ENCODE peak calls at places on chromosomes 2 and 18, in five cellular contexts. U, T, V, R and L are unnamed samples.

GRCh38 chr2:10094271-10094814 is 14.1 kb upstream of the CYS1 start:
- DNase-seq in U (no peak), T (no peak), V (peak), R (no peak), L (no peak)

GRCh38 chr2:58973831-58974281 is 732.7 kb upstream of the FANCL start:
- DNase-seq in U (no peak), T (no peak), V (peak), R (no peak), L (no peak)

GRCh38 chr2:24986397-24986796 is 14.6 kb upstream of the DNAJC27 start:
- DNase-seq in U (no peak), T (no peak), V (no peak), R (no peak), L (no peak)

GRCh38 chr2:32484907-32485306 is 128.1 kb downstream of the BIRC6 start:
- DNase-seq in U (peak), T (no peak), V (peak), R (no peak), L (peak)

GRCh38 chr2:9778012-9778411 is 65.3 kb upstream of the TAF1B start:
- DNase-seq in U (no peak), T (no peak), V (peak), R (peak), L (peak)

GRCh38 chr2:10428936-10429335 is 19.2 kb downstream of the ODC1 start:
- DNase-seq in U (no peak), T (no peak), V (no peak), R (no peak), L (no peak)

GRCh38 chr2:200477667-200478121 is 32.2 kb downstream of the KCTD18 start:
- DNase-seq in U (no peak), T (no peak), V (no peak), R (no peak), L (no peak)

GRCh38 chr18:8786766-8787670 is 81.7 kb downstream of the MTCL1 start:
- DNase-seq in U (no peak), T (no peak), V (no peak), R (no peak), L (no peak)

GRCh38 chr2:170218931-170219330 is 41.0 kb downstream of the MYO3B start:
- DNase-seq in U (no peak), T (no peak), V (no peak), R (no peak), L (no peak)

GRCh38 chr2:134776836-134777235 is 58.0 kb upstream of the TMEM163 start:
- DNase-seq in U (no peak), T (no peak), V (no peak), R (no peak), L (no peak)

GRCh38 chr2:7881038-7881437 is 800.8 kb upstream of the ID2 start:
- DNase-seq in U (no peak), T (no peak), V (no peak), R (no peak), L (no peak)

GRCh38 chr2:217970206-217970605 is 32.6 kb downstream of the TNS1 start:
- DNase-seq in U (no peak), T (no peak), V (no peak), R (no peak), L (no peak)

GRCh38 chr2:69036926-69037325 is 23.9 kb downstream of the ANTXR1 start:
- DNase-seq in U (no peak), T (no peak), V (no peak), R (no peak), L (no peak)

GRCh38 chr2:137202310-137202709 is 437.0 kb downstream of the THSD7B start:
- DNase-seq in U (no peak), T (no peak), V (no peak), R (no peak), L (no peak)

GRCh38 chr2:227360351-227360750 is 18.8 kb downstream of the TM4SF20 start:
- DNase-seq in U (no peak), T (no peak), V (no peak), R (no peak), L (no peak)

GRCh38 chr2:168571061-168571460 is 115.0 kb downstream of the CERS6 start:
- DNase-seq in U (no peak), T (no peak), V (no peak), R (no peak), L (no peak)

GRCh38 chr2:60858897-60859311 is 22.5 kb upstream of the REL start:
- DNase-seq in U (no peak), T (no peak), V (no peak), R (no peak), L (no peak)

GRCh38 chr2:2101924-2102323 is 229.2 kb downstream of the MYT1L start:
- DNase-seq in U (no peak), T (no peak), V (peak), R (no peak), L (no peak)